ENCODE peak calls at places on chromosomes 6 and 20, in eight cellular contexts. One of them, this sample, is unnamed.

GRCh38 chr20:3727333-3728035 is 5.0 kb upstream of the HSPA12B start:
- DNase-seq in lower lobe of right lung: no peak
- DNase-seq in psoas muscle: peak
- DNase-seq in IMR-90: peak
- DNase-seq in kidney: peak
- DNase-seq in ascending aorta: no peak
- DNase-seq in A549: no peak
- DNase-seq in sigmoid colon: peak
- DNase-seq in this sample: no peak

GRCh38 chr20:63592661-63593060 is 18.6 kb upstream of the HELZ2 start:
- DNase-seq in lower lobe of right lung: peak
- DNase-seq in psoas muscle: no peak
- DNase-seq in IMR-90: no peak
- DNase-seq in kidney: peak
- DNase-seq in ascending aorta: no peak
- DNase-seq in A549: no peak
- DNase-seq in sigmoid colon: no peak
- DNase-seq in this sample: no peak

GRCh38 chr6:57173886-57174510 is 1.9 kb downstream of the BAG2 start:
- DNase-seq in lower lobe of right lung: no peak
- DNase-seq in psoas muscle: no peak
- DNase-seq in IMR-90: peak
- DNase-seq in kidney: no peak
- DNase-seq in ascending aorta: no peak
- DNase-seq in A549: peak
- DNase-seq in sigmoid colon: no peak
- DNase-seq in this sample: no peak

GRCh38 chr20:44291754-44292153 is 19.2 kb downstream of the FITM2 start:
- DNase-seq in lower lobe of right lung: no peak
- DNase-seq in psoas muscle: no peak
- DNase-seq in IMR-90: no peak
- DNase-seq in kidney: no peak
- DNase-seq in ascending aorta: no peak
- DNase-seq in A549: no peak
- DNase-seq in sigmoid colon: no peak
- DNase-seq in this sample: no peak

GRCh38 chr6:105135056-105135455 is 44.8 kb downstream of the POPDC3 start:
- DNase-seq in lower lobe of right lung: no peak
- DNase-seq in psoas muscle: no peak
- DNase-seq in IMR-90: peak
- DNase-seq in kidney: no peak
- DNase-seq in ascending aorta: no peak
- DNase-seq in A549: peak
- DNase-seq in sigmoid colon: no peak
- DNase-seq in this sample: no peak

GRCh38 chr20:44287272-44288097 is 23.5 kb downstream of the FITM2 start:
- DNase-seq in lower lobe of right lung: no peak
- DNase-seq in psoas muscle: no peak
- DNase-seq in IMR-90: no peak
- DNase-seq in kidney: no peak
- DNase-seq in ascending aorta: no peak
- DNase-seq in A549: no peak
- DNase-seq in sigmoid colon: no peak
- DNase-seq in this sample: no peak

GRCh38 chr20:44126445-44126844 is 60.5 kb downstream of the JPH2 start:
- DNase-seq in lower lobe of right lung: no peak
- DNase-seq in psoas muscle: no peak
- DNase-seq in IMR-90: no peak
- DNase-seq in kidney: no peak
- DNase-seq in ascending aorta: peak
- DNase-seq in A549: no peak
- DNase-seq in sigmoid colon: peak
- DNase-seq in this sample: no peak

GRCh38 chr6:12545837-12546658 is 170.5 kb upstream of the PHACTR1 start:
- DNase-seq in lower lobe of right lung: no peak
- DNase-seq in psoas muscle: no peak
- DNase-seq in IMR-90: peak
- DNase-seq in kidney: no peak
- DNase-seq in ascending aorta: no peak
- DNase-seq in A549: peak
- DNase-seq in sigmoid colon: no peak
- DNase-seq in this sample: no peak

GRCh38 chr20:37295595-37295994 is 6.1 kb downstream of the MANBAL start:
- DNase-seq in lower lobe of right lung: no peak
- DNase-seq in psoas muscle: no peak
- DNase-seq in IMR-90: no peak
- DNase-seq in kidney: no peak
- DNase-seq in ascending aorta: no peak
- DNase-seq in A549: peak
- DNase-seq in sigmoid colon: no peak
- DNase-seq in this sample: no peak

GRCh38 chr6:160069050-160069454 is 52.6 kb upstream of the SLC22A1 start:
- DNase-seq in lower lobe of right lung: no peak
- DNase-seq in psoas muscle: no peak
- DNase-seq in IMR-90: no peak
- DNase-seq in kidney: no peak
- DNase-seq in ascending aorta: no peak
- DNase-seq in A549: no peak
- DNase-seq in sigmoid colon: peak
- DNase-seq in this sample: no peak

GRCh38 chr6:137728386-137729349 is 138.4 kb upstream of the TNFAIP3 start:
- DNase-seq in lower lobe of right lung: no peak
- DNase-seq in psoas muscle: peak
- DNase-seq in IMR-90: peak
- DNase-seq in kidney: no peak
- DNase-seq in ascending aorta: no peak
- DNase-seq in A549: no peak
- DNase-seq in sigmoid colon: no peak
- DNase-seq in this sample: no peak

GRCh38 chr20:53074811-53075314 is 102.7 kb downstream of the TSHZ2 start:
- DNase-seq in lower lobe of right lung: no peak
- DNase-seq in psoas muscle: no peak
- DNase-seq in IMR-90: no peak
- DNase-seq in kidney: no peak
- DNase-seq in ascending aorta: no peak
- DNase-seq in A549: no peak
- DNase-seq in sigmoid colon: no peak
- DNase-seq in this sample: no peak

GRCh38 chr20:53003420-53003819 is 31.3 kb downstream of the TSHZ2 start:
- DNase-seq in lower lobe of right lung: no peak
- DNase-seq in psoas muscle: no peak
- DNase-seq in IMR-90: no peak
- DNase-seq in kidney: no peak
- DNase-seq in ascending aorta: no peak
- DNase-seq in A549: no peak
- DNase-seq in sigmoid colon: no peak
- DNase-seq in this sample: no peak

GRCh38 chr6:26361544-26361943 is 3.5 kb upstream of the BTN3A2 start:
- DNase-seq in lower lobe of right lung: no peak
- DNase-seq in psoas muscle: no peak
- DNase-seq in IMR-90: no peak
- DNase-seq in kidney: no peak
- DNase-seq in ascending aorta: no peak
- DNase-seq in A549: no peak
- DNase-seq in sigmoid colon: no peak
- DNase-seq in this sample: no peak

GRCh38 chr6:140344149-140344913 is 969.9 kb upstream of the CITED2 start:
- DNase-seq in lower lobe of right lung: no peak
- DNase-seq in psoas muscle: no peak
- DNase-seq in IMR-90: peak
- DNase-seq in kidney: no peak
- DNase-seq in ascending aorta: no peak
- DNase-seq in A549: no peak
- DNase-seq in sigmoid colon: no peak
- DNase-seq in this sample: no peak

GRCh38 chr6:169990095-169991030 is 238.9 kb downstream of the ERMARD start:
- DNase-seq in lower lobe of right lung: no peak
- DNase-seq in psoas muscle: no peak
- DNase-seq in IMR-90: no peak
- DNase-seq in kidney: peak
- DNase-seq in ascending aorta: peak
- DNase-seq in A549: no peak
- DNase-seq in sigmoid colon: peak
- DNase-seq in this sample: no peak

GRCh38 chr6:63882208-63882607 is 246.6 kb downstream of the PHF3 start:
- DNase-seq in lower lobe of right lung: no peak
- DNase-seq in psoas muscle: no peak
- DNase-seq in IMR-90: no peak
- DNase-seq in kidney: no peak
- DNase-seq in ascending aorta: no peak
- DNase-seq in A549: peak
- DNase-seq in sigmoid colon: no peak
- DNase-seq in this sample: no peak

GRCh38 chr20:35607003-35607735 is 8.5 kb upstream of the SPAG4 start:
- DNase-seq in lower lobe of right lung: peak
- DNase-seq in psoas muscle: peak
- DNase-seq in IMR-90: no peak
- DNase-seq in kidney: peak
- DNase-seq in ascending aorta: no peak
- DNase-seq in A549: no peak
- DNase-seq in sigmoid colon: no peak
- DNase-seq in this sample: no peak

GRCh38 chr6:133236898-133237297 is 4.3 kb upstream of the EYA4 start:
- DNase-seq in lower lobe of right lung: no peak
- DNase-seq in psoas muscle: no peak
- DNase-seq in IMR-90: peak
- DNase-seq in kidney: no peak
- DNase-seq in ascending aorta: no peak
- DNase-seq in A549: no peak
- DNase-seq in sigmoid colon: no peak
- DNase-seq in this sample: no peak

GRCh38 chr6:75268988-75269354 is 15.6 kb downstream of the TMEM30A start:
- DNase-seq in lower lobe of right lung: no peak
- DNase-seq in psoas muscle: no peak
- DNase-seq in IMR-90: no peak
- DNase-seq in kidney: no peak
- DNase-seq in ascending aorta: no peak
- DNase-seq in A549: no peak
- DNase-seq in sigmoid colon: no peak
- DNase-seq in this sample: no peak
- H3K27ac ChIP-seq in lower lobe of right lung: no peak
- H3K27ac ChIP-seq in psoas muscle: peak
- H3K27ac ChIP-seq in IMR-90: no peak
- H3K27ac ChIP-seq in kidney: no peak
- H3K27ac ChIP-seq in ascending aorta: no peak
- H3K27ac ChIP-seq in A549: no peak
- H3K27ac ChIP-seq in sigmoid colon: peak
- H3K27ac ChIP-seq in this sample: no peak

DNA sequence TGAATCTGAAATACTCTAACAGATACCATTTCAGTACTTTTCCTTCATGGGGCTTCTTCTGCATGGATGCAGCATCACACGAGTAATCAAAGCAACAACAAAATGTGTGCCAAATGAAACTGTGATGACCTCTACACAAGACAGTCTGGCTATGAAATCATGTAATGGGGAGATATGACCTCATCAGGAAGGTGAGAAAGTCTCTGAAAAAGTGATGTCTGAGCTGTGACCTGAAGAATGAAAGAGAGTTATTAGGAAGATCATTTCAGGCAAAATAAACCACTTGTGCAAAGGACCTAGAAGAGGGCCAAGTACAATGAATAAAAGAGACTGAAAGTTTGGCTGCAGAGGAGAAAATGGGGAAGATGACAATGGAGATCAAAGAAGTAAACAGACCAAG is 182.8 kb downstream of the PTPRK start:
- DNase-seq in lower lobe of right lung: no peak
- DNase-seq in psoas muscle: no peak
- DNase-seq in IMR-90: peak
- DNase-seq in kidney: no peak
- DNase-seq in ascending aorta: no peak
- DNase-seq in A549: no peak
- DNase-seq in sigmoid colon: no peak
- DNase-seq in this sample: no peak
- H3K27ac ChIP-seq in lower lobe of right lung: no peak
- H3K27ac ChIP-seq in psoas muscle: no peak
- H3K27ac ChIP-seq in IMR-90: no peak
- H3K27ac ChIP-seq in kidney: no peak
- H3K27ac ChIP-seq in ascending aorta: no peak
- H3K27ac ChIP-seq in A549: no peak
- H3K27ac ChIP-seq in sigmoid colon: no peak
- H3K27ac ChIP-seq in this sample: no peak

GRCh38 chr20:10793741-10794140 is 119.9 kb upstream of the JAG1 start:
- DNase-seq in lower lobe of right lung: no peak
- DNase-seq in psoas muscle: no peak
- DNase-seq in IMR-90: no peak
- DNase-seq in kidney: peak
- DNase-seq in ascending aorta: no peak
- DNase-seq in A549: no peak
- DNase-seq in sigmoid colon: no peak
- DNase-seq in this sample: no peak

GRCh38 chr20:10794765-10795164 is 121.0 kb upstream of the JAG1 start:
- DNase-seq in lower lobe of right lung: no peak
- DNase-seq in psoas muscle: no peak
- DNase-seq in IMR-90: no peak
- DNase-seq in kidney: no peak
- DNase-seq in ascending aorta: no peak
- DNase-seq in A549: no peak
- DNase-seq in sigmoid colon: no peak
- DNase-seq in this sample: no peak

GRCh38 chr20:10790013-10790412 is 116.2 kb upstream of the JAG1 start:
- DNase-seq in lower lobe of right lung: no peak
- DNase-seq in psoas muscle: no peak
- DNase-seq in IMR-90: no peak
- DNase-seq in kidney: no peak
- DNase-seq in ascending aorta: no peak
- DNase-seq in A549: no peak
- DNase-seq in sigmoid colon: no peak
- DNase-seq in this sample: no peak

GRCh38 chr20:10789386-10789785 is 115.6 kb upstream of the JAG1 start:
- DNase-seq in lower lobe of right lung: no peak
- DNase-seq in psoas muscle: no peak
- DNase-seq in IMR-90: no peak
- DNase-seq in kidney: no peak
- DNase-seq in ascending aorta: no peak
- DNase-seq in A549: no peak
- DNase-seq in sigmoid colon: no peak
- DNase-seq in this sample: no peak

DNA sequence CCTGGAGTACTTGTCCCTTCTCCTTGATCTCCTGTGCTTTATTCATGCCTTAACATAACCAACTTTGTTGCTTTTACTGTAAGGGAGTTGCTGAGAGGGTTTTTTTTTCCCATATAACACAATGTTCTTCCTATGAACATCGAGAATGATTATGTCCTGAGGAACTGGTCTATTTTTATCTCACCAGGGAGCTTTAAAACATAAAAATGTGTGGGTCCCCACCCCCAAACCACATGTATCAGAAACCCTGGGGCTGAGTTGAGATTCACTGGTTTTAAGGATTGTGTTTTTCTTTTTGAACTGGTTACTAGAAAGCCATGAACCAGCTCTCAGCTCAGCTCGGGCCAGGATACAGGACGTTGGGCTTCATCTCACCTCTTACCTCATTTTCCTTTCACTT is 118.5 kb upstream of the JAG1 start:
- DNase-seq in lower lobe of right lung: no peak
- DNase-seq in psoas muscle: no peak
- DNase-seq in IMR-90: no peak
- DNase-seq in kidney: no peak
- DNase-seq in ascending aorta: no peak
- DNase-seq in A549: no peak
- DNase-seq in sigmoid colon: no peak
- DNase-seq in this sample: no peak
- H3K27ac ChIP-seq in lower lobe of right lung: no peak
- H3K27ac ChIP-seq in psoas muscle: no peak
- H3K27ac ChIP-seq in IMR-90: no peak
- H3K27ac ChIP-seq in kidney: no peak
- H3K27ac ChIP-seq in ascending aorta: no peak
- H3K27ac ChIP-seq in A549: no peak
- H3K27ac ChIP-seq in sigmoid colon: no peak
- H3K27ac ChIP-seq in this sample: no peak

GRCh38 chr6:42506070-42506469 is 54.3 kb upstream of the TRERF1 start:
- DNase-seq in lower lobe of right lung: no peak
- DNase-seq in psoas muscle: no peak
- DNase-seq in IMR-90: no peak
- DNase-seq in kidney: no peak
- DNase-seq in ascending aorta: no peak
- DNase-seq in A549: no peak
- DNase-seq in sigmoid colon: no peak
- DNase-seq in this sample: no peak
- H3K27ac ChIP-seq in lower lobe of right lung: no peak
- H3K27ac ChIP-seq in psoas muscle: no peak
- H3K27ac ChIP-seq in IMR-90: no peak
- H3K27ac ChIP-seq in kidney: no peak
- H3K27ac ChIP-seq in ascending aorta: no peak
- H3K27ac ChIP-seq in A549: peak
- H3K27ac ChIP-seq in sigmoid colon: no peak
- H3K27ac ChIP-seq in this sample: no peak

This sample was measured in caudate nucleus.